ENCODE peak calls at places on chromosomes 4 and X, in six cellular contexts. B, M, F, J, P and T are unnamed samples.

GRCh38 chr4:48654015-48654664 is 125.9 kb downstream of the FRYL start:
- DNase-seq in B (no peak), M (no peak), F (no peak), J (no peak), P (no peak), T (no peak)

GRCh38 chr4:155888171-155888570 is 15.3 kb upstream of the TDO2 start:
- DNase-seq in B (no peak), M (no peak), F (no peak), J (no peak), P (no peak), T (no peak)

GRCh38 chr4:84966382-84967291 is at the start of gene WDFY3:
- DNase-seq in B (peak; percentile 22), M (peak; percentile 92), F (peak; percentile 79), J (peak; percentile 63), P (peak; percentile 70), T (no peak)

GRCh38 chr4:150131581-150132228 is 53.5 kb downstream of the DCLK2 start:
- DNase-seq in B (no peak), M (no peak), F (no peak), J (no peak), P (no peak), T (no peak)

GRCh38 chr4:107721436-107722090 is 1.5 kb upstream of the PAPSS1 start:
- DNase-seq in B (peak; percentile 65), M (peak; percentile 57), F (no peak), J (peak; percentile 53), P (no peak), T (no peak)

GRCh38 chr4:80279751-80280150 is 13.3 kb downstream of the FGF5 start:
- DNase-seq in B (no peak), M (no peak), F (no peak), J (no peak), P (no peak), T (no peak)

GRCh38 chr4:76663794-76664193 is 228.8 kb downstream of the SHROOM3 start:
- DNase-seq in B (no peak), M (no peak), F (no peak), J (no peak), P (no peak), T (no peak)

GRCh38 chrX:134669378-134670098 is 11.3 kb upstream of the PLAC1 start:
- DNase-seq in B (no peak), M (no peak), F (no peak), J (no peak), P (no peak), T (no peak)

GRCh38 chrX:136497556-136498048 is at the start of gene HTATSF1:
- DNase-seq in B (no peak), M (peak; percentile 8), F (no peak), J (no peak), P (no peak), T (peak; percentile 46)

GRCh38 chrX:130975947-130976346 is 72.9 kb upstream of the ENOX2 start:
- DNase-seq in B (peak; percentile 15), M (peak; percentile 58), F (no peak), J (peak; percentile 23), P (peak; percentile 71), T (no peak)